ENCODE peak calls at places on chromosomes 11 and 22, in four cellular contexts. C is mesenteric fat pad, W is MM.1S, K is psoas muscle. E is an unnamed sample.

GRCh38 chr22:23834830-23835772 is 3.7 kb downstream of the DERL3 start:
- DNase-seq in W (no peak), K (peak), C (peak), E (no peak)

GRCh38 chr11:113184498-113184897 is 129.9 kb upstream of the TTC12 start:
- DNase-seq in K (no peak), W (no peak), C (no peak), E (no peak)

GRCh38 chr11:134019500-134019899 is 49.4 kb upstream of the JAM3 start:
- DNase-seq in K (no peak), W (no peak), C (no peak), E (no peak)

GRCh38 chr11:36500315-36500721 is 9.8 kb downstream of the TRAF6 start:
- DNase-seq in K (no peak), C (no peak), W (peak), E (no peak)

GRCh38 chr22:20117656-20118571 is 888 bp upstream of the TRMT2A start:
- DNase-seq in C (no peak), K (peak), W (peak), E (no peak)

GRCh38 chr11:46391578-46392420 is at the start of gene CHRM4:
- DNase-seq in C (no peak), K (no peak), W (no peak), E (no peak)

GRCh38 chr11:7974668-7975067 is 9.4 kb upstream of the NLRP10 start:
- DNase-seq in K (no peak), W (no peak), C (no peak), E (no peak)

GRCh38 chr11:44949160-44950035 is 1.3 kb downstream of the TP53I11 start:
- DNase-seq in W (no peak), C (no peak), K (no peak), E (no peak)

GRCh38 chr11:56932572-56933235 is 56.0 kb upstream of the OR5AK2 start:
- DNase-seq in C (no peak), K (no peak), W (no peak), E (no peak)

GRCh38 chr22:44116755-44117684 is 63.7 kb upstream of the PARVG start:
- DNase-seq in K (no peak), C (no peak), W (no peak), E (no peak)

GRCh38 chr11:134863294-134863693 is 451.3 kb upstream of the B3GAT1 start:
- DNase-seq in W (no peak), K (no peak), C (no peak), E (no peak)

GRCh38 chr11:130383363-130384168 is 44.8 kb downstream of the ADAMTS8 start:
- DNase-seq in C (peak), K (peak), W (no peak), E (peak)

GRCh38 chr22:43777204-43777671 is 34.9 kb downstream of the EFCAB6 start:
- DNase-seq in W (no peak), C (no peak), K (no peak), E (no peak)

GRCh38 chr11:116353517-116353916 is 419.3 kb downstream of the BUD13 start:
- DNase-seq in W (no peak), C (no peak), K (no peak), E (no peak)

GRCh38 chr11:10627306-10627705 is 58.8 kb upstream of the LYVE1 start:
- DNase-seq in W (no peak), K (no peak), C (no peak), E (no peak)

GRCh38 chr11:118818130-118818529 is 27.2 kb upstream of the DDX6 start:
- DNase-seq in W (no peak), K (no peak), C (no peak), E (no peak)

GRCh38 chr22:26648011-26648497 is 9.3 kb upstream of the MIAT start:
- DNase-seq in W (peak), K (no peak), C (no peak), E (no peak)

GRCh38 chr11:61860054-61860903 is 31.1 kb downstream of the FADS3 start:
- DNase-seq in C (no peak), W (no peak), K (no peak), E (no peak)

GRCh38 chr11:86743223-86744118 is 56.9 kb upstream of the PRSS23 start:
- DNase-seq in W (no peak), K (peak), C (no peak), E (no peak)

GRCh38 chr22:44085743-44086741 is 61.9 kb downstream of the PARVB start:
- DNase-seq in W (peak), K (peak), C (no peak), E (no peak)

GRCh38 chr22:17951315-17951714 is 73.0 kb downstream of the MICAL3 start:
- DNase-seq in W (no peak), C (peak), K (no peak), E (no peak)

GRCh38 chr11:58513747-58514367 is 6.0 kb upstream of the OR5B21 start:
- DNase-seq in K (no peak), W (peak), C (no peak), E (no peak)

GRCh38 chr22:48423481-48423901 is 1404.2 kb downstream of the BRD1 start:
- DNase-seq in K (no peak), W (no peak), C (peak), E (no peak)

GRCh38 chr22:29555065-29555644 is 1.6 kb upstream of the THOC5 start:
- DNase-seq in K (no peak), C (no peak), W (no peak), E (no peak)